ENCODE peak calls at places on chromosomes 5 and 9, in six cellular contexts. H is lower lobe of right lung, N is tibial nerve, E is upper lobe of right lung, O is kidney, I is IMR-90. R is an unnamed sample.

GRCh38 chr9:37954581-37954981 is 50.7 kb upstream of the SLC25A51 start:
- DNase-seq in H (no peak), N (no peak), E (no peak), O (peak), I (no peak), R (no peak)

GRCh38 chr5:94893404-94894145 is 275.1 kb downstream of the SLF1 start:
- DNase-seq in H (no peak), N (no peak), E (no peak), O (no peak), I (peak), R (peak)

GRCh38 chr5:149235841-149236240 is 35.8 kb upstream of the AFAP1L1 start:
- DNase-seq in H (no peak), N (no peak), E (no peak), O (no peak), I (no peak), R (no peak)

GRCh38 chr5:68053202-68053601 is 162.4 kb upstream of the PIK3R1 start:
- DNase-seq in H (no peak), N (no peak), E (no peak), O (no peak), I (peak), R (peak)

GRCh38 chr5:19986036-19986619 is 1.9 kb downstream of the CDH18 start:
- DNase-seq in H (no peak), N (no peak), E (no peak), O (no peak), I (no peak), R (peak)

GRCh38 chr5:137695651-137696428 is 40.0 kb downstream of the KLHL3 start:
- DNase-seq in H (no peak), N (no peak), E (no peak), O (no peak), I (no peak), R (no peak)

GRCh38 chr5:148833122-148833521 is 6.7 kb downstream of the ADRB2 start:
- DNase-seq in H (no peak), N (no peak), E (no peak), O (no peak), I (no peak), R (no peak)

GRCh38 chr9:8978334-8978733 is 1178.8 kb upstream of the DMAC1 start:
- DNase-seq in H (no peak), N (no peak), E (no peak), O (no peak), I (no peak), R (no peak)

GRCh38 chr9:35710818-35711500 is 21.0 kb downstream of the TLN1 start:
- DNase-seq in H (no peak), N (no peak), E (no peak), O (peak), I (no peak), R (no peak)

GRCh38 chr5:15300141-15300540 is 199.8 kb upstream of the FBXL7 start:
- DNase-seq in H (no peak), N (no peak), E (no peak), O (no peak), I (no peak), R (no peak)

GRCh38 chr9:65404232-65405006 is 119.4 kb upstream of the FOXD4L5 start:
- DNase-seq in H (no peak), N (no peak), E (peak), O (peak), I (no peak), R (no peak)

GRCh38 chr5:96651047-96651446 is 11.1 kb upstream of the CAST start:
- DNase-seq in H (no peak), N (no peak), E (no peak), O (no peak), I (no peak), R (no peak)

GRCh38 chr9:125700791-125701190 is 6.2 kb downstream of the MAPKAP1 start:
- DNase-seq in H (no peak), N (no peak), E (no peak), O (no peak), I (peak), R (peak)

GRCh38 chr5:93076096-93076495 is 504.9 kb downstream of the NR2F1-AS1 start:
- DNase-seq in H (no peak), N (no peak), E (no peak), O (no peak), I (peak), R (peak)

GRCh38 chr5:67652212-67652611 is 455.6 kb upstream of the CD180 start:
- DNase-seq in H (no peak), N (no peak), E (no peak), O (no peak), I (no peak), R (no peak)

GRCh38 chr5:6397536-6398269 is 19.4 kb upstream of the MED10 start:
- DNase-seq in H (no peak), N (no peak), E (no peak), O (no peak), I (no peak), R (no peak)

GRCh38 chr5:453725-454481 is 10.9 kb downstream of the EXOC3 start:
- DNase-seq in H (no peak), N (no peak), E (peak), O (peak), I (no peak), R (no peak)

GRCh38 chr5:176413255-176413565 is 3.1 kb downstream of the CLTB start:
- DNase-seq in H (no peak), N (no peak), E (peak), O (no peak), I (no peak), R (peak)

GRCh38 chr5:34043099-34043876 is at the start of gene C1QTNF3:
- DNase-seq in H (no peak), N (no peak), E (no peak), O (no peak), I (no peak), R (no peak)

GRCh38 chr9:133226219-133227171 is 17.4 kb upstream of the OBP2B start:
- DNase-seq in H (peak), N (no peak), E (no peak), O (peak), I (no peak), R (no peak)

GRCh38 chr5:163619951-163620350 is 114.5 kb downstream of the MAT2B start:
- DNase-seq in H (no peak), N (no peak), E (no peak), O (no peak), I (no peak), R (no peak)

GRCh38 chr9:127445851-127446719 is 5.1 kb downstream of the RPL12 start:
- DNase-seq in H (no peak), N (no peak), E (no peak), O (peak), I (no peak), R (no peak)

GRCh38 chr5:53333160-53333559 is 147.3 kb upstream of the FST start:
- DNase-seq in H (no peak), N (no peak), E (no peak), O (no peak), I (peak), R (peak)

GRCh38 chr9:37943329-37944265 is 39.7 kb upstream of the SLC25A51 start:
- DNase-seq in H (peak), N (no peak), E (no peak), O (no peak), I (peak), R (peak)

GRCh38 chr5:7324919-7325318 is 71.0 kb upstream of the ADCY2 start:
- DNase-seq in H (no peak), N (no peak), E (no peak), O (no peak), I (no peak), R (no peak)

GRCh38 chr5:102718819-102719218 is 36.3 kb upstream of the PAM start:
- DNase-seq in H (no peak), N (no peak), E (no peak), O (no peak), I (no peak), R (peak)

GRCh38 chr5:117379521-117379920 is 804.9 kb upstream of the SEMA6A start:
- DNase-seq in H (no peak), N (no peak), E (no peak), O (no peak), I (no peak), R (no peak)

GRCh38 chr5:159091051-159091450 is 8.7 kb downstream of the EBF1 start:
- DNase-seq in H (no peak), N (no peak), E (no peak), O (no peak), I (no peak), R (no peak)

GRCh38 chr9:98635374-98635773 is 73.4 kb downstream of the GABBR2 start:
- DNase-seq in H (no peak), N (no peak), E (no peak), O (no peak), I (peak), R (peak)

GRCh38 chr5:39076101-39076756 is 2.0 kb upstream of the RICTOR start:
- DNase-seq in H (no peak), N (no peak), E (no peak), O (no peak), I (no peak), R (no peak)

GRCh38 chr9:135536166-135536565 is 9.8 kb upstream of the OBP2A start:
- DNase-seq in H (no peak), N (no peak), E (no peak), O (no peak), I (peak), R (no peak)

GRCh38 chr9:94909965-94910730 is 183.6 kb downstream of the AOPEP start:
- DNase-seq in H (no peak), N (no peak), E (no peak), O (no peak), I (no peak), R (no peak)

GRCh38 chr5:159240301-159240870 is 22.7 kb upstream of the UBLCP1 start:
- DNase-seq in H (no peak), N (no peak), E (no peak), O (no peak), I (peak), R (no peak)

GRCh38 chr5:122704247-122705036 is 70.4 kb upstream of the SNX2 start:
- DNase-seq in H (no peak), N (no peak), E (no peak), O (no peak), I (peak), R (peak)

GRCh38 chr5:17896605-17897004 is 262.3 kb downstream of the TAF11L14 start:
- DNase-seq in H (no peak), N (no peak), E (no peak), O (no peak), I (peak), R (peak)

GRCh38 chr5:84255318-84255717 is 129.4 kb downstream of the EDIL3 start:
- DNase-seq in H (no peak), N (no peak), E (no peak), O (no peak), I (peak), R (peak)

GRCh38 chr9:13758876-13759275 is 479.4 kb upstream of the MPDZ start:
- DNase-seq in H (no peak), N (no peak), E (no peak), O (peak), I (no peak), R (no peak)
- H3K4me3 ChIP-seq in H (no peak), N (no peak), E (no peak), O (no peak), I (no peak), R (no peak)

GRCh38 chr9:105297442-105298097 is 53.1 kb downstream of the SLC44A1 start:
- DNase-seq in H (no peak), N (no peak), E (no peak), O (no peak), I (no peak), R (no peak)
- TF ChIP-seq CTCF in H (no peak), N (no peak), E (no peak), O (no peak), I (no peak), R (no peak)

GRCh38 chr9:2623046-2623865 is 1.7 kb downstream of the VLDLR start:
- DNase-seq in H (peak), N (no peak), E (peak), O (peak), I (peak), R (peak)
- H3K4me3 ChIP-seq in H (peak), N (peak), E (peak), O (peak), I (peak), R (peak)

GRCh38 chr5:112957970-112958773 is 18.4 kb upstream of the DCP2 start:
- DNase-seq in H (peak), N (no peak), E (peak), O (peak), I (peak), R (peak)

GRCh38 chr5:112957409-112957808 is 19.2 kb upstream of the DCP2 start:
- DNase-seq in H (no peak), N (no peak), E (no peak), O (no peak), I (no peak), R (peak)

GRCh38 chr5:112960316-112960715 is 16.3 kb upstream of the DCP2 start:
- DNase-seq in H (no peak), N (no peak), E (no peak), O (no peak), I (no peak), R (no peak)

GRCh38 chr5:112958774-112959088 is 17.9 kb upstream of the DCP2 start:
- DNase-seq in H (no peak), N (no peak), E (no peak), O (no peak), I (no peak), R (no peak)

GRCh38 chr5:112960861-112961504 is 15.6 kb upstream of the DCP2 start:
- DNase-seq in H (no peak), N (no peak), E (no peak), O (no peak), I (no peak), R (no peak)
- TF ChIP-seq CTCF in H (no peak), N (no peak), E (no peak), O (no peak), I (no peak), R (no peak)

GRCh38 chr5:157271740-157272271 is 5.9 kb downstream of the CYFIP2 start:
- DNase-seq in H (peak), N (no peak), E (no peak), O (no peak), I (no peak), R (no peak)
- H3K4me3 ChIP-seq in H (no peak), N (no peak), E (no peak), O (no peak), I (no peak), R (no peak)

GRCh38 chr9:88041447-88041846 is 67.1 kb upstream of the CDK20 start:
- DNase-seq in H (no peak), N (no peak), E (no peak), O (no peak), I (peak), R (peak)
- TF ChIP-seq CTCF in H (peak), N (no peak), E (peak), O (peak), I (peak), R (peak)